ENCODE peak calls at places on chromosomes 1 and 21, in nine cellular contexts. H is CD8-positive, alpha-beta T cell; Q is brain microvascular endothelial cell; R is Peyer's patch; K is breast epithelium; S is BE2C; U is pancreas; P is esophagus squamous epithelium; G is ascending aorta. D is an unnamed sample.

GRCh38 chr1:159826436-159827101 is at the start of gene SLAMF8:
- DNase-seq in R (peak; percentile 86), P (no peak), Q (no peak), U (no peak), G (peak; percentile 27), S (no peak), H (peak; percentile 41), K (peak; percentile 32), D (peak; percentile 36)

GRCh38 chr1:248918126-248918525 is 12.1 kb downstream of the PGBD2 start:
- DNase-seq in U (no peak), R (no peak), K (no peak), P (no peak), H (no peak), S (no peak), Q (no peak), G (no peak), D (no peak)

GRCh38 chr1:69611316-69611715 is 43.6 kb downstream of the LRRC7 start:
- DNase-seq in U (no peak), P (no peak), K (no peak), R (no peak), G (no peak), H (no peak), Q (no peak), S (no peak), D (no peak)

GRCh38 chr1:108897865-108898720 is 21.3 kb downstream of the GPSM2 start:
- DNase-seq in R (peak; percentile 57), H (peak; percentile 19), P (no peak), S (peak; percentile 32), U (no peak), Q (peak; percentile 62), G (no peak), K (no peak), D (no peak)

GRCh38 chr1:242132446-242132845 is 133.5 kb upstream of the MAP1LC3C start:
- DNase-seq in H (no peak), Q (no peak), U (no peak), P (no peak), G (no peak), R (no peak), K (no peak), S (peak; percentile 18), D (no peak)

GRCh38 chr1:58893257-58893869 is 109.5 kb upstream of the JUN start:
- DNase-seq in P (no peak), R (peak; percentile 62), Q (no peak), S (no peak), K (no peak), H (no peak), U (no peak), G (no peak), D (peak; percentile 57)

GRCh38 chr21:45523411-45524101 is 18.7 kb downstream of the SLC19A1 start:
- DNase-seq in H (no peak), Q (no peak), U (peak; percentile 68), S (peak; percentile 30), G (peak; percentile 6), K (no peak), R (peak; percentile 44), P (no peak), D (peak; percentile 12)

GRCh38 chr1:65813956-65814355 is 21.3 kb downstream of the PDE4B start:
- DNase-seq in P (no peak), R (no peak), Q (peak; percentile 7), S (peak; percentile 4), U (no peak), K (no peak), H (no peak), G (no peak), D (no peak)

GRCh38 chr1:159959451-159959850 is 5.4 kb upstream of the SLAMF9 start:
- DNase-seq in U (no peak), H (no peak), G (no peak), Q (no peak), S (no peak), R (no peak), K (peak; percentile 63), P (no peak), D (no peak)

GRCh38 chr1:119778359-119778758 is 9.7 kb upstream of the HMGCS2 start:
- DNase-seq in U (no peak), K (no peak), S (no peak), R (no peak), Q (no peak), H (no peak), P (no peak), G (no peak), D (no peak)

GRCh38 chr1:31699341-31699891 is 4.4 kb downstream of the COL16A1 start:
- DNase-seq in U (no peak), K (peak; percentile 37), S (no peak), R (peak; percentile 81), G (no peak), P (no peak), H (no peak), Q (no peak), D (no peak)

GRCh38 chr1:116686723-116687368 is 19.3 kb upstream of the IGSF3 start:
- DNase-seq in G (no peak), U (no peak), H (no peak), K (peak; percentile 62), S (no peak), Q (peak; percentile 5), R (no peak), P (no peak), D (no peak)

GRCh38 chr1:43554444-43554992 is 23.8 kb downstream of the PTPRF start:
- DNase-seq in H (peak; percentile 18), K (no peak), U (no peak), S (no peak), P (no peak), G (no peak), Q (peak; percentile 50), R (no peak), D (no peak)

GRCh38 chr1:31663622-31664452 is 19.2 kb upstream of the PEF1 start:
- DNase-seq in H (peak; percentile 70), U (no peak), R (peak; percentile 80), P (no peak), Q (peak; percentile 25), G (no peak), K (peak; percentile 40), S (peak; percentile 55), D (peak; percentile 58)

GRCh38 chr1:244353572-244354091 is 98.1 kb downstream of the ADSS2 start:
- DNase-seq in K (peak; percentile 52), U (no peak), P (peak; percentile 16), R (peak; percentile 81), S (peak; percentile 43), Q (peak; percentile 97), H (no peak), G (peak; percentile 63), D (peak; percentile 22)

GRCh38 chr1:57957576-57957975 is 533.7 kb upstream of the DAB1 start:
- DNase-seq in Q (no peak), G (no peak), U (no peak), H (no peak), S (no peak), K (no peak), R (no peak), P (no peak), D (no peak)

GRCh38 chr1:217586586-217586985 is 44.3 kb downstream of the GPATCH2 start:
- DNase-seq in S (no peak), U (no peak), P (no peak), K (no peak), H (no peak), R (no peak), Q (no peak), G (no peak), D (no peak)

GRCh38 chr21:36747114-36747814 is 48.3 kb downstream of the SIM2 start:
- DNase-seq in S (no peak), P (no peak), Q (no peak), H (no peak), K (no peak), G (no peak), U (no peak), R (no peak), D (peak; percentile 23)

GRCh38 chr1:176374967-176375569 is 87.9 kb upstream of the PAPPA2 start:
- DNase-seq in U (peak; percentile 61), S (peak; percentile 73), G (no peak), P (no peak), K (peak; percentile 46), R (peak; percentile 80), Q (peak; percentile 68), H (peak; percentile 43), D (peak; percentile 70)

GRCh38 chr1:82464362-82464931 is 663.7 kb downstream of the ADGRL2 start:
- DNase-seq in R (peak; percentile 51), K (no peak), P (no peak), G (no peak), H (no peak), U (no peak), Q (peak; percentile 40), S (no peak), D (peak; percentile 18)

GRCh38 chr1:53967409-53968124 is 21.4 kb downstream of the LRRC42 start:
- DNase-seq in H (no peak), P (no peak), S (no peak), K (no peak), R (no peak), Q (no peak), G (no peak), U (no peak), D (no peak)
- H3K36me3 ChIP-seq in H (peaks cover 13% of the 10 kb centered on the region), P (peaks cover 99% of the 10 kb centered on the region), S (no peaks in the 10 kb centered on the region), K (peaks cover 4% of the 10 kb centered on the region), R (peaks cover 57% of the 10 kb centered on the region), Q (peaks cover 38% of the 10 kb centered on the region), G (peaks cover 70% of the 10 kb centered on the region), U (peaks cover 30% of the 10 kb centered on the region), D (peaks cover 89% of the 10 kb centered on the region)

GRCh38 chr1:12271033-12271432 is 41.2 kb downstream of the VPS13D start:
- DNase-seq in K (no peak), S (no peak), P (no peak), U (no peak), Q (no peak), H (no peak), R (no peak), G (no peak), D (no peak)
- H3K36me3 ChIP-seq in K (no peaks in the 10 kb centered on the region), S (no peaks in the 10 kb centered on the region), P (peaks cover 100% of the 10 kb centered on the region), U (peaks cover 38% of the 10 kb centered on the region), Q (peaks cover 54% of the 10 kb centered on the region), H (peaks cover 26% of the 10 kb centered on the region), R (peaks cover 99% of the 10 kb centered on the region), G (peaks cover 91% of the 10 kb centered on the region), D (peaks cover 95% of the 10 kb centered on the region)

DNA sequence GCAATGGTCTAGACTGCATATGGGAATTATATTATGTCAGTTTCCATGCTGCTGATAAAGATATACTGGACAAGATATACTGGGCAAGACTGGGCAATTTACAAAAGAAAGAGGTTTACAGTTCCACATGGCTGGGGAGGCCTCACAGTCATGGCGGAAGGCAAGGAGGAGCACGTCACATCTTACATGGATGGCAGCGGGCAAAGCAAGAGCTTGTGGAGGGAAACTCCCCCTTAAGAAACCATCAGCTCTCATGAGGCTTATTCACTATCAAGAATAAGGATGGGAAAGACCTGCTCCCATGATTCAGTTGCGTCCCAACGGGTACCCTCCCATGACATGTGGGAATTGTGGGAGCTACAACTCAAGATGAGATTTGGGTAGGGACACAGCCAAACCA is 21.2 kb downstream of the CCT8 start:
- DNase-seq in S (no peak), P (no peak), R (no peak), G (no peak), K (no peak), Q (no peak), H (no peak), U (no peak), D (no peak)
- H3K36me3 ChIP-seq in S (peaks cover 73% of the 10 kb centered on the region), P (peaks cover 100% of the 10 kb centered on the region), R (peaks cover 98% of the 10 kb centered on the region), G (peaks cover 90% of the 10 kb centered on the region), K (no peaks in the 10 kb centered on the region), Q (peaks cover 54% of the 10 kb centered on the region), H (peaks cover 71% of the 10 kb centered on the region), U (peaks cover 58% of the 10 kb centered on the region), D (peaks cover 97% of the 10 kb centered on the region)

DNA sequence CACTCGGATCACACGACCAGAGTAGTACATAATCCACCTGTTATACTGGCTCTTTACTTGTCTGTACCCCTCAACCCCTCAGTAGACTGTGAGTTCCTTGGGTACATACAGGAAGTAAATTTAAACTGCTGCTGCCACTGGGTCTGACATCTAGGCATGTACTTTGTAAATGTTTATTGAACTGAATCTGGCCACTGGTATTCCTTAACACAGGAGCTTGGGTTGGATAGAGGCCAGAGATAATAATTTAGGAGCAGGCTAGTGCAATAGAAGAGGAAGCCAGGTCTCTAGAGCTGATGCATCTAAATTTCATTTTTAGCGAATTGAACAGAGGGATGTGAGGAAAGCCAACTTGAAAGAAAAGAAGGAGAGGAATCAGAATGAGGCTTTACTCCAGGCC is 12.4 kb downstream of the TTC4 start:
- DNase-seq in P (no peak), K (no peak), R (no peak), U (no peak), Q (no peak), S (no peak), G (no peak), H (no peak), D (no peak)
- H3K36me3 ChIP-seq in P (peaks cover 100% of the 10 kb centered on the region), K (peaks cover 8% of the 10 kb centered on the region), R (peaks cover 74% of the 10 kb centered on the region), U (peaks cover 40% of the 10 kb centered on the region), Q (peaks cover 57% of the 10 kb centered on the region), S (peaks cover 2% of the 10 kb centered on the region), G (peaks cover 78% of the 10 kb centered on the region), H (peaks cover 32% of the 10 kb centered on the region), D (peaks cover 100% of the 10 kb centered on the region)

D was measured in left ventricle myocardium inferior.